ENCODE peak calls at places on chromosomes 11 and 22, in four cellular contexts. One of them, this sample, is unnamed.

GRCh38 chr11:73152086-73152853 is 10.2 kb upstream of the FCHSD2 start:
- DNase-seq in NCI-H1694: no peak
- DNase-seq in AG04450: no peak
- DNase-seq in activated naive CD8-positive, alpha-beta T cell treated with anti-CD3 and anti-CD28 coated beads for 36 hours: no peak
- DNase-seq in this sample: no peak

GRCh38 chr22:49723478-49724029 is 104.1 kb downstream of the BRD1 start:
- DNase-seq in AG04450: no peak
- DNase-seq in NCI-H1694: no peak
- DNase-seq in activated naive CD8-positive, alpha-beta T cell treated with anti-CD3 and anti-CD28 coated beads for 36 hours: no peak
- DNase-seq in this sample: no peak

GRCh38 chr11:61764606-61765260 is 12.3 kb downstream of the MYRF start:
- DNase-seq in AG04450: no peak
- DNase-seq in NCI-H1694: no peak
- DNase-seq in activated naive CD8-positive, alpha-beta T cell treated with anti-CD3 and anti-CD28 coated beads for 36 hours: no peak
- DNase-seq in this sample: no peak

GRCh38 chr11:46675288-46675851 is 25.0 kb downstream of the ARHGAP1 start:
- DNase-seq in AG04450: no peak
- DNase-seq in NCI-H1694: no peak
- DNase-seq in activated naive CD8-positive, alpha-beta T cell treated with anti-CD3 and anti-CD28 coated beads for 36 hours: no peak
- DNase-seq in this sample: peak

GRCh38 chr11:119180729-119181676 is 4.3 kb upstream of the NHERF4 start:
- DNase-seq in NCI-H1694: no peak
- DNase-seq in activated naive CD8-positive, alpha-beta T cell treated with anti-CD3 and anti-CD28 coated beads for 36 hours: no peak
- DNase-seq in AG04450: no peak
- DNase-seq in this sample: no peak

GRCh38 chr22:19843857-19844422 is 10.7 kb downstream of the GNB1L start:
- DNase-seq in NCI-H1694: no peak
- DNase-seq in AG04450: no peak
- DNase-seq in activated naive CD8-positive, alpha-beta T cell treated with anti-CD3 and anti-CD28 coated beads for 36 hours: no peak
- DNase-seq in this sample: no peak

GRCh38 chr22:35921777-35922176 is 106.8 kb downstream of the RBFOX2 start:
- DNase-seq in activated naive CD8-positive, alpha-beta T cell treated with anti-CD3 and anti-CD28 coated beads for 36 hours: peak
- DNase-seq in NCI-H1694: peak
- DNase-seq in AG04450: peak
- DNase-seq in this sample: peak

GRCh38 chr22:37270928-37271650 is 11.2 kb upstream of the CYTH4 start:
- DNase-seq in AG04450: no peak
- DNase-seq in activated naive CD8-positive, alpha-beta T cell treated with anti-CD3 and anti-CD28 coated beads for 36 hours: no peak
- DNase-seq in NCI-H1694: no peak
- DNase-seq in this sample: no peak

GRCh38 chr22:25976346-25976745 is 192.9 kb upstream of the SEZ6L start:
- DNase-seq in activated naive CD8-positive, alpha-beta T cell treated with anti-CD3 and anti-CD28 coated beads for 36 hours: no peak
- DNase-seq in NCI-H1694: no peak
- DNase-seq in AG04450: no peak
- DNase-seq in this sample: no peak

GRCh38 chr11:134372961-134373360 is 39.1 kb downstream of the B3GAT1 start:
- DNase-seq in AG04450: no peak
- DNase-seq in activated naive CD8-positive, alpha-beta T cell treated with anti-CD3 and anti-CD28 coated beads for 36 hours: no peak
- DNase-seq in NCI-H1694: peak
- DNase-seq in this sample: no peak

GRCh38 chr11:44630511-44631210 is 65.2 kb downstream of the CD82 start:
- DNase-seq in activated naive CD8-positive, alpha-beta T cell treated with anti-CD3 and anti-CD28 coated beads for 36 hours: no peak
- DNase-seq in NCI-H1694: no peak
- DNase-seq in AG04450: no peak
- DNase-seq in this sample: no peak

GRCh38 chr11:72681226-72682153 is 7.3 kb upstream of the PDE2A start:
- DNase-seq in activated naive CD8-positive, alpha-beta T cell treated with anti-CD3 and anti-CD28 coated beads for 36 hours: no peak
- DNase-seq in NCI-H1694: no peak
- DNase-seq in AG04450: no peak
- DNase-seq in this sample: no peak

GRCh38 chr11:115581871-115582639 is 77.8 kb upstream of the CADM1 start:
- DNase-seq in AG04450: no peak
- DNase-seq in activated naive CD8-positive, alpha-beta T cell treated with anti-CD3 and anti-CD28 coated beads for 36 hours: no peak
- DNase-seq in NCI-H1694: no peak
- DNase-seq in this sample: no peak

GRCh38 chr11:114683007-114683406 is 4.7 kb downstream of the NXPE2 start:
- DNase-seq in AG04450: no peak
- DNase-seq in activated naive CD8-positive, alpha-beta T cell treated with anti-CD3 and anti-CD28 coated beads for 36 hours: no peak
- DNase-seq in NCI-H1694: no peak
- DNase-seq in this sample: no peak

GRCh38 chr11:128824199-128825049 is 42.7 kb downstream of the KCNJ1 start:
- DNase-seq in AG04450: no peak
- DNase-seq in activated naive CD8-positive, alpha-beta T cell treated with anti-CD3 and anti-CD28 coated beads for 36 hours: no peak
- DNase-seq in NCI-H1694: no peak
- DNase-seq in this sample: no peak

GRCh38 chr22:42919199-42919598 is 62.1 kb upstream of the ARFGAP3 start:
- DNase-seq in AG04450: no peak
- DNase-seq in NCI-H1694: no peak
- DNase-seq in activated naive CD8-positive, alpha-beta T cell treated with anti-CD3 and anti-CD28 coated beads for 36 hours: no peak
- DNase-seq in this sample: no peak

GRCh38 chr22:23874871-23875270 is 17.2 kb downstream of the SLC2A11 start:
- DNase-seq in AG04450: no peak
- DNase-seq in activated naive CD8-positive, alpha-beta T cell treated with anti-CD3 and anti-CD28 coated beads for 36 hours: no peak
- DNase-seq in NCI-H1694: no peak
- DNase-seq in this sample: no peak

GRCh38 chr11:67165595-67165994 is 46.5 kb downstream of the KDM2A start:
- DNase-seq in AG04450: no peak
- DNase-seq in NCI-H1694: no peak
- DNase-seq in activated naive CD8-positive, alpha-beta T cell treated with anti-CD3 and anti-CD28 coated beads for 36 hours: no peak
- DNase-seq in this sample: no peak

GRCh38 chr11:74072721-74073120 is 63.8 kb upstream of the UCP3 start:
- DNase-seq in AG04450: no peak
- DNase-seq in activated naive CD8-positive, alpha-beta T cell treated with anti-CD3 and anti-CD28 coated beads for 36 hours: no peak
- DNase-seq in NCI-H1694: no peak
- DNase-seq in this sample: no peak

GRCh38 chr11:71998649-71999310 is at the start of gene IL18BP:
- DNase-seq in activated naive CD8-positive, alpha-beta T cell treated with anti-CD3 and anti-CD28 coated beads for 36 hours: no peak
- DNase-seq in AG04450: no peak
- DNase-seq in NCI-H1694: no peak
- DNase-seq in this sample: no peak

GRCh38 chr22:42773161-42773560 is 52.5 kb upstream of the A4GALT start:
- DNase-seq in activated naive CD8-positive, alpha-beta T cell treated with anti-CD3 and anti-CD28 coated beads for 36 hours: no peak
- DNase-seq in NCI-H1694: no peak
- DNase-seq in AG04450: no peak
- DNase-seq in this sample: no peak

GRCh38 chr11:2249191-2249916 is 21.0 kb downstream of the ASCL2 start:
- DNase-seq in activated naive CD8-positive, alpha-beta T cell treated with anti-CD3 and anti-CD28 coated beads for 36 hours: no peak
- DNase-seq in NCI-H1694: no peak
- DNase-seq in AG04450: no peak
- DNase-seq in this sample: no peak

GRCh38 chr22:48635825-48636224 is 1191.8 kb downstream of the BRD1 start:
- DNase-seq in NCI-H1694: no peak
- DNase-seq in activated naive CD8-positive, alpha-beta T cell treated with anti-CD3 and anti-CD28 coated beads for 36 hours: no peak
- DNase-seq in AG04450: no peak
- DNase-seq in this sample: no peak

GRCh38 chr11:75013051-75013450 is 24.3 kb downstream of the NEU3 start:
- DNase-seq in activated naive CD8-positive, alpha-beta T cell treated with anti-CD3 and anti-CD28 coated beads for 36 hours: no peak
- DNase-seq in AG04450: no peak
- DNase-seq in NCI-H1694: no peak
- DNase-seq in this sample: no peak

GRCh38 chr11:6568191-6568918 is 35.1 kb downstream of the RRP8 start:
- DNase-seq in AG04450: peak
- DNase-seq in NCI-H1694: peak
- DNase-seq in activated naive CD8-positive, alpha-beta T cell treated with anti-CD3 and anti-CD28 coated beads for 36 hours: no peak
- DNase-seq in this sample: no peak

GRCh38 chr11:72349616-72350218 is 84.6 kb downstream of the CLPB start:
- DNase-seq in activated naive CD8-positive, alpha-beta T cell treated with anti-CD3 and anti-CD28 coated beads for 36 hours: no peak
- DNase-seq in NCI-H1694: no peak
- DNase-seq in AG04450: no peak
- DNase-seq in this sample: no peak

This sample was measured in BJ.